ENCODE peak calls at places on chromosomes 16 and 17, in seven cellular contexts. One of them, this sample, is unnamed.

GRCh38 chr17:4837471-4838305 is 4.5 kb downstream of the MINK1 start:
- DNase-seq in ELR: no peak
- DNase-seq in cardiac fibroblast: no peak
- DNase-seq in fibroblast of mammary gland: no peak
- DNase-seq in activated naive CD8-positive, alpha-beta T cell treated with anti-CD3 and anti-CD28 coated beads, Interleukin-2, amount 10 ng/mL, durations not matched to agents 7 days and 5 days: no peak
- DNase-seq in Kasumi-1: no peak
- DNase-seq in hippocampal formation: no peak
- DNase-seq in this sample: no peak

GRCh38 chr17:47801176-47801765 is 20.3 kb downstream of the OSBPL7 start:
- DNase-seq in ELR: no peak
- DNase-seq in cardiac fibroblast: no peak
- DNase-seq in fibroblast of mammary gland: no peak
- DNase-seq in activated naive CD8-positive, alpha-beta T cell treated with anti-CD3 and anti-CD28 coated beads, Interleukin-2, amount 10 ng/mL, durations not matched to agents 7 days and 5 days: no peak
- DNase-seq in Kasumi-1: no peak
- DNase-seq in hippocampal formation: no peak
- DNase-seq in this sample: no peak

GRCh38 chr17:55625516-55625915 is 97.1 kb downstream of the TMEM100 start:
- DNase-seq in ELR: no peak
- DNase-seq in cardiac fibroblast: no peak
- DNase-seq in fibroblast of mammary gland: no peak
- DNase-seq in activated naive CD8-positive, alpha-beta T cell treated with anti-CD3 and anti-CD28 coated beads, Interleukin-2, amount 10 ng/mL, durations not matched to agents 7 days and 5 days: no peak
- DNase-seq in Kasumi-1: no peak
- DNase-seq in hippocampal formation: no peak
- DNase-seq in this sample: no peak

GRCh38 chr17:74757931-74758845 is 9.8 kb downstream of the NHERF1 start:
- DNase-seq in ELR: no peak
- DNase-seq in cardiac fibroblast: peak
- DNase-seq in fibroblast of mammary gland: no peak
- DNase-seq in activated naive CD8-positive, alpha-beta T cell treated with anti-CD3 and anti-CD28 coated beads, Interleukin-2, amount 10 ng/mL, durations not matched to agents 7 days and 5 days: no peak
- DNase-seq in Kasumi-1: no peak
- DNase-seq in hippocampal formation: no peak
- DNase-seq in this sample: no peak

GRCh38 chr17:15900871-15901270 is 44.1 kb upstream of the ADORA2B start:
- DNase-seq in ELR: no peak
- DNase-seq in cardiac fibroblast: no peak
- DNase-seq in fibroblast of mammary gland: no peak
- DNase-seq in activated naive CD8-positive, alpha-beta T cell treated with anti-CD3 and anti-CD28 coated beads, Interleukin-2, amount 10 ng/mL, durations not matched to agents 7 days and 5 days: no peak
- DNase-seq in Kasumi-1: no peak
- DNase-seq in hippocampal formation: no peak
- DNase-seq in this sample: no peak

GRCh38 chr17:48612854-48613691 is 2.0 kb downstream of the HOXB8 start:
- DNase-seq in ELR: peak
- DNase-seq in cardiac fibroblast: no peak
- DNase-seq in fibroblast of mammary gland: no peak
- DNase-seq in activated naive CD8-positive, alpha-beta T cell treated with anti-CD3 and anti-CD28 coated beads, Interleukin-2, amount 10 ng/mL, durations not matched to agents 7 days and 5 days: peak
- DNase-seq in Kasumi-1: no peak
- DNase-seq in hippocampal formation: no peak
- DNase-seq in this sample: no peak

GRCh38 chr17:42985225-42985624 is 4.9 kb downstream of the RUNDC1 start:
- DNase-seq in ELR: no peak
- DNase-seq in cardiac fibroblast: no peak
- DNase-seq in fibroblast of mammary gland: no peak
- DNase-seq in activated naive CD8-positive, alpha-beta T cell treated with anti-CD3 and anti-CD28 coated beads, Interleukin-2, amount 10 ng/mL, durations not matched to agents 7 days and 5 days: no peak
- DNase-seq in Kasumi-1: peak
- DNase-seq in hippocampal formation: no peak
- DNase-seq in this sample: no peak

GRCh38 chr16:96935-97381 is 18.9 kb downstream of the MPG start:
- DNase-seq in ELR: peak
- DNase-seq in cardiac fibroblast: peak
- DNase-seq in fibroblast of mammary gland: peak
- DNase-seq in activated naive CD8-positive, alpha-beta T cell treated with anti-CD3 and anti-CD28 coated beads, Interleukin-2, amount 10 ng/mL, durations not matched to agents 7 days and 5 days: peak
- DNase-seq in Kasumi-1: peak
- DNase-seq in hippocampal formation: peak
- DNase-seq in this sample: peak

GRCh38 chr16:12609937-12610699 is 193.6 kb downstream of the CPPED1 start:
- DNase-seq in ELR: no peak
- DNase-seq in cardiac fibroblast: no peak
- DNase-seq in fibroblast of mammary gland: no peak
- DNase-seq in activated naive CD8-positive, alpha-beta T cell treated with anti-CD3 and anti-CD28 coated beads, Interleukin-2, amount 10 ng/mL, durations not matched to agents 7 days and 5 days: no peak
- DNase-seq in Kasumi-1: no peak
- DNase-seq in hippocampal formation: no peak
- DNase-seq in this sample: no peak

GRCh38 chr16:2147981-2148671 is at the start of gene RAB26:
- DNase-seq in ELR: peak
- DNase-seq in cardiac fibroblast: peak
- DNase-seq in fibroblast of mammary gland: peak
- DNase-seq in activated naive CD8-positive, alpha-beta T cell treated with anti-CD3 and anti-CD28 coated beads, Interleukin-2, amount 10 ng/mL, durations not matched to agents 7 days and 5 days: peak
- DNase-seq in Kasumi-1: no peak
- DNase-seq in hippocampal formation: peak
- DNase-seq in this sample: peak

GRCh38 chr16:28042856-28043255 is 20.7 kb downstream of the GSG1L start:
- DNase-seq in ELR: no peak
- DNase-seq in cardiac fibroblast: peak
- DNase-seq in fibroblast of mammary gland: peak
- DNase-seq in activated naive CD8-positive, alpha-beta T cell treated with anti-CD3 and anti-CD28 coated beads, Interleukin-2, amount 10 ng/mL, durations not matched to agents 7 days and 5 days: no peak
- DNase-seq in Kasumi-1: no peak
- DNase-seq in hippocampal formation: no peak
- DNase-seq in this sample: no peak

GRCh38 chr16:8641671-8642070 is 20.2 kb downstream of the METTL22 start:
- DNase-seq in ELR: no peak
- DNase-seq in cardiac fibroblast: no peak
- DNase-seq in fibroblast of mammary gland: no peak
- DNase-seq in activated naive CD8-positive, alpha-beta T cell treated with anti-CD3 and anti-CD28 coated beads, Interleukin-2, amount 10 ng/mL, durations not matched to agents 7 days and 5 days: no peak
- DNase-seq in Kasumi-1: no peak
- DNase-seq in hippocampal formation: peak
- DNase-seq in this sample: no peak

GRCh38 chr16:19384656-19385055 is 33.0 kb upstream of the TMC5 start:
- DNase-seq in ELR: no peak
- DNase-seq in cardiac fibroblast: no peak
- DNase-seq in fibroblast of mammary gland: no peak
- DNase-seq in activated naive CD8-positive, alpha-beta T cell treated with anti-CD3 and anti-CD28 coated beads, Interleukin-2, amount 10 ng/mL, durations not matched to agents 7 days and 5 days: no peak
- DNase-seq in Kasumi-1: no peak
- DNase-seq in hippocampal formation: no peak
- DNase-seq in this sample: no peak

GRCh38 chr16:54212893-54213292 is 73.7 kb downstream of the IRX3 start:
- DNase-seq in ELR: no peak
- DNase-seq in cardiac fibroblast: no peak
- DNase-seq in fibroblast of mammary gland: no peak
- DNase-seq in activated naive CD8-positive, alpha-beta T cell treated with anti-CD3 and anti-CD28 coated beads, Interleukin-2, amount 10 ng/mL, durations not matched to agents 7 days and 5 days: no peak
- DNase-seq in Kasumi-1: no peak
- DNase-seq in hippocampal formation: no peak
- DNase-seq in this sample: no peak

GRCh38 chr16:81446318-81447275 is 2.0 kb downstream of the CMIP start:
- DNase-seq in ELR: peak
- DNase-seq in cardiac fibroblast: peak
- DNase-seq in fibroblast of mammary gland: no peak
- DNase-seq in activated naive CD8-positive, alpha-beta T cell treated with anti-CD3 and anti-CD28 coated beads, Interleukin-2, amount 10 ng/mL, durations not matched to agents 7 days and 5 days: peak
- DNase-seq in Kasumi-1: peak
- DNase-seq in hippocampal formation: no peak
- DNase-seq in this sample: no peak

GRCh38 chr16:50099957-50100648 is 34.3 kb downstream of the HEATR3 start:
- DNase-seq in ELR: no peak
- DNase-seq in cardiac fibroblast: no peak
- DNase-seq in fibroblast of mammary gland: no peak
- DNase-seq in activated naive CD8-positive, alpha-beta T cell treated with anti-CD3 and anti-CD28 coated beads, Interleukin-2, amount 10 ng/mL, durations not matched to agents 7 days and 5 days: no peak
- DNase-seq in Kasumi-1: no peak
- DNase-seq in hippocampal formation: no peak
- DNase-seq in this sample: no peak

GRCh38 chr17:13646411-13646810 is 44.7 kb upstream of the HS3ST3A1 start:
- DNase-seq in ELR: peak
- DNase-seq in cardiac fibroblast: no peak
- DNase-seq in fibroblast of mammary gland: peak
- DNase-seq in activated naive CD8-positive, alpha-beta T cell treated with anti-CD3 and anti-CD28 coated beads, Interleukin-2, amount 10 ng/mL, durations not matched to agents 7 days and 5 days: no peak
- DNase-seq in Kasumi-1: no peak
- DNase-seq in hippocampal formation: no peak
- DNase-seq in this sample: no peak

GRCh38 chr17:55811536-55811935 is 60.7 kb downstream of the PCTP start:
- DNase-seq in ELR: no peak
- DNase-seq in cardiac fibroblast: peak
- DNase-seq in fibroblast of mammary gland: peak
- DNase-seq in activated naive CD8-positive, alpha-beta T cell treated with anti-CD3 and anti-CD28 coated beads, Interleukin-2, amount 10 ng/mL, durations not matched to agents 7 days and 5 days: no peak
- DNase-seq in Kasumi-1: no peak
- DNase-seq in hippocampal formation: no peak
- DNase-seq in this sample: no peak

GRCh38 chr16:69166221-69166833 is 20.6 kb upstream of the SNTB2 start:
- DNase-seq in ELR: peak
- DNase-seq in cardiac fibroblast: peak
- DNase-seq in fibroblast of mammary gland: peak
- DNase-seq in activated naive CD8-positive, alpha-beta T cell treated with anti-CD3 and anti-CD28 coated beads, Interleukin-2, amount 10 ng/mL, durations not matched to agents 7 days and 5 days: peak
- DNase-seq in Kasumi-1: no peak
- DNase-seq in hippocampal formation: no peak
- DNase-seq in this sample: no peak

GRCh38 chr16:49468611-49469322 is 95.2 kb downstream of the C16orf78 start:
- DNase-seq in ELR: no peak
- DNase-seq in cardiac fibroblast: no peak
- DNase-seq in fibroblast of mammary gland: no peak
- DNase-seq in activated naive CD8-positive, alpha-beta T cell treated with anti-CD3 and anti-CD28 coated beads, Interleukin-2, amount 10 ng/mL, durations not matched to agents 7 days and 5 days: peak
- DNase-seq in Kasumi-1: no peak
- DNase-seq in hippocampal formation: no peak
- DNase-seq in this sample: no peak

GRCh38 chr17:29844339-29845048 is 85.5 kb downstream of the SSH2 start:
- DNase-seq in ELR: peak
- DNase-seq in cardiac fibroblast: peak
- DNase-seq in fibroblast of mammary gland: peak
- DNase-seq in activated naive CD8-positive, alpha-beta T cell treated with anti-CD3 and anti-CD28 coated beads, Interleukin-2, amount 10 ng/mL, durations not matched to agents 7 days and 5 days: no peak
- DNase-seq in Kasumi-1: no peak
- DNase-seq in hippocampal formation: no peak
- DNase-seq in this sample: no peak

GRCh38 chr16:29719063-29719462 is 26.7 kb downstream of the C16orf54 start:
- DNase-seq in ELR: no peak
- DNase-seq in cardiac fibroblast: no peak
- DNase-seq in fibroblast of mammary gland: no peak
- DNase-seq in activated naive CD8-positive, alpha-beta T cell treated with anti-CD3 and anti-CD28 coated beads, Interleukin-2, amount 10 ng/mL, durations not matched to agents 7 days and 5 days: no peak
- DNase-seq in Kasumi-1: no peak
- DNase-seq in hippocampal formation: no peak
- DNase-seq in this sample: no peak

GRCh38 chr16:81752225-81752875 is 26.7 kb upstream of the PLCG2 start:
- DNase-seq in ELR: peak
- DNase-seq in cardiac fibroblast: peak
- DNase-seq in fibroblast of mammary gland: no peak
- DNase-seq in activated naive CD8-positive, alpha-beta T cell treated with anti-CD3 and anti-CD28 coated beads, Interleukin-2, amount 10 ng/mL, durations not matched to agents 7 days and 5 days: no peak
- DNase-seq in Kasumi-1: peak
- DNase-seq in hippocampal formation: peak
- DNase-seq in this sample: no peak

This sample was measured in NCI-H1105.